ENCODE peak calls at places on chromosome 12, in eight cellular contexts. R, E, A, Q, F, O, Z and Y are unnamed samples.

GRCh38 chr12:98698603-98699463 is 53.7 kb downstream of the APAF1 start:
- DNase-seq in Z (peak), F (peak), R (peak), E (peak), O (peak), A (peak), Q (no peak), Y (peak)

GRCh38 chr12:109461846-109462766 is 15.0 kb downstream of the KCTD10 start:
- DNase-seq in O (peak), A (peak), Q (no peak), E (peak), Z (peak), R (no peak), F (peak), Y (peak)

GRCh38 chr12:45540661-45541341 is 188.7 kb upstream of the ARID2 start:
- DNase-seq in F (no peak), E (no peak), R (no peak), O (no peak), A (no peak), Z (no peak), Q (no peak), Y (no peak)

GRCh38 chr12:19158909-19159308 is 29.4 kb downstream of the PLEKHA5 start:
- DNase-seq in A (no peak), F (peak), E (no peak), Q (no peak), O (no peak), R (no peak), Z (no peak), Y (no peak)

GRCh38 chr12:108048686-108049085 is 80.4 kb upstream of the WSCD2 start:
- DNase-seq in F (no peak), R (no peak), Z (no peak), E (no peak), A (no peak), O (no peak), Q (no peak), Y (no peak)

GRCh38 chr12:12528361-12529092 is 34.1 kb downstream of the DUSP16 start:
- DNase-seq in F (no peak), Q (no peak), E (no peak), Z (no peak), O (no peak), A (no peak), R (peak), Y (no peak)

GRCh38 chr12:8453796-8454195 is 2.0 kb upstream of the CLEC6A start:
- DNase-seq in Z (no peak), O (no peak), Q (no peak), R (no peak), E (no peak), A (no peak), F (no peak), Y (no peak)

GRCh38 chr12:85489194-85489593 is 209.2 kb downstream of the ALX1 start:
- DNase-seq in O (no peak), Z (no peak), R (no peak), Q (no peak), E (no peak), F (no peak), A (no peak), Y (no peak)

GRCh38 chr12:127296591-127296990 is 970.4 kb upstream of the TMEM132C start:
- DNase-seq in E (no peak), R (no peak), O (no peak), A (peak), F (no peak), Q (no peak), Z (no peak), Y (no peak)

GRCh38 chr12:46508651-46509050 is 136.1 kb upstream of the SLC38A2 start:
- DNase-seq in A (no peak), O (no peak), E (no peak), Q (no peak), Z (no peak), F (no peak), R (no peak), Y (no peak)

GRCh38 chr12:121805800-121806555 is 2.2 kb downstream of the SETD1B start:
- DNase-seq in A (no peak), R (no peak), Z (no peak), E (no peak), Q (no peak), O (no peak), F (no peak), Y (no peak)

GRCh38 chr12:90207799-90208198 is 499.2 kb upstream of the ATP2B1 start:
- DNase-seq in O (no peak), Z (no peak), A (no peak), F (no peak), E (no peak), R (no peak), Q (no peak), Y (no peak)

GRCh38 chr12:52582971-52583456 is 9.4 kb upstream of the KRT74 start:
- DNase-seq in Q (peak), O (peak), E (peak), F (peak), R (peak), A (peak), Z (peak), Y (peak)

GRCh38 chr12:121814429-121815119 is 10.8 kb downstream of the SETD1B start:
- DNase-seq in Q (no peak), O (no peak), E (no peak), F (no peak), R (no peak), Z (no peak), A (no peak), Y (no peak)

GRCh38 chr12:16165506-16165905 is 112.0 kb downstream of the SLC15A5 start:
- DNase-seq in R (no peak), F (peak), E (no peak), A (peak), Q (no peak), Z (peak), O (peak), Y (no peak)

GRCh38 chr12:94815450-94815849 is 165.1 kb upstream of the TMCC3 start:
- DNase-seq in R (no peak), F (no peak), O (no peak), A (no peak), Z (no peak), E (no peak), Q (no peak), Y (no peak)

GRCh38 chr12:126385785-126386184 is 1320.5 kb downstream of the AACS start:
- DNase-seq in E (no peak), Q (no peak), Z (no peak), R (no peak), F (peak), O (peak), A (no peak), Y (no peak)

GRCh38 chr12:81297606-81298005 is 219.7 kb downstream of the ACSS3 start:
- DNase-seq in R (no peak), O (no peak), A (no peak), E (no peak), F (no peak), Z (no peak), Q (no peak), Y (no peak)

GRCh38 chr12:122363782-122364181 is 58.7 kb downstream of the CLIP1 start:
- DNase-seq in A (peak), Q (no peak), R (no peak), O (no peak), Z (no peak), E (no peak), F (no peak), Y (no peak)

GRCh38 chr12:2054091-2055018 is 1.6 kb downstream of the CACNA1C start:
- DNase-seq in E (no peak), Z (no peak), A (no peak), F (no peak), O (no peak), R (peak), Q (no peak), Y (no peak)

GRCh38 chr12:46493352-46494209 is 121.0 kb upstream of the SLC38A2 start:
- DNase-seq in O (no peak), Q (no peak), R (no peak), F (no peak), A (no peak), E (no peak), Z (no peak), Y (no peak)

GRCh38 chr12:76942276-76942675 is 63.5 kb upstream of the CSRP2 start:
- DNase-seq in A (no peak), R (no peak), Z (no peak), F (peak), E (no peak), Q (no peak), O (no peak), Y (no peak)

GRCh38 chr12:19757317-19757877 is 318.1 kb downstream of the AEBP2 start:
- DNase-seq in O (no peak), R (no peak), E (no peak), Z (peak), A (no peak), Q (no peak), F (peak), Y (no peak)

GRCh38 chr12:58458093-58458492 is 462.2 kb downstream of the LRIG3 start:
- DNase-seq in A (no peak), E (no peak), O (no peak), Q (no peak), R (no peak), Z (no peak), F (no peak), Y (no peak)

GRCh38 chr12:109695961-109696461 is 17.6 kb upstream of the FAM222A start:
- DNase-seq in R (no peak), E (no peak), Z (no peak), F (no peak), A (no peak), Q (no peak), O (no peak), Y (no peak)

GRCh38 chr12:15244341-15244740 is 23.1 kb upstream of the RERG start:
- DNase-seq in O (no peak), Z (no peak), E (no peak), R (no peak), Q (no peak), F (no peak), A (no peak), Y (no peak)